ENCODE peak calls at places on chromosomes 5 and 9, in seven cellular contexts. U is HTR-8/SVneo; X is CD8-positive, alpha-beta T cell; I is CD8-positive, alpha-beta memory T cell; K is retina; Z is SHP77 treated with DMSO at 0.1 percent for 48 hours; Y is CD4-positive, alpha-beta T cell. G is an unnamed sample.

GRCh38 chr9:94611638-94612068 is 18.0 kb upstream of the FBP2 start:
- DNase-seq in U (no peak), X (no peak), I (no peak), K (no peak), Z (no peak), Y (no peak), G (no peak)

GRCh38 chr5:142984016-142984415 is 213.8 kb downstream of the ARHGAP26 start:
- DNase-seq in U (no peak), X (no peak), I (no peak), K (no peak), Z (no peak), Y (no peak), G (no peak)

GRCh38 chr5:77590347-77590746 is 48.2 kb downstream of the OTP start:
- DNase-seq in U (no peak), X (no peak), I (no peak), K (peak; percentile 10), Z (no peak), Y (no peak), G (no peak)

GRCh38 chr5:177124486-177124991 is 9.0 kb upstream of the NSD1 start:
- DNase-seq in U (no peak), X (no peak), I (no peak), K (no peak), Z (no peak), Y (no peak), G (no peak)

GRCh38 chr9:9612270-9612669 is 1000.5 kb downstream of the PTPRD start:
- DNase-seq in U (no peak), X (no peak), I (no peak), K (no peak), Z (peak; percentile 68), Y (no peak), G (no peak)

GRCh38 chr9:34510032-34510431 is 12.8 kb downstream of the ENHO start:
- DNase-seq in U (no peak), X (no peak), I (no peak), K (no peak), Z (no peak), Y (no peak), G (no peak)

GRCh38 chr5:152942633-152943336 is 537.7 kb upstream of the NMUR2 start:
- DNase-seq in U (no peak), X (no peak), I (no peak), K (no peak), Z (no peak), Y (no peak), G (no peak)

GRCh38 chr9:89814340-89815040 is 209.7 kb downstream of the GADD45G start:
- DNase-seq in U (no peak), X (peak; percentile 36), I (no peak), K (peak; percentile 70), Z (peak; percentile 70), Y (no peak), G (peak; percentile 68)

GRCh38 chr9:23375511-23375910 is 450.5 kb downstream of the ELAVL2 start:
- DNase-seq in U (no peak), X (no peak), I (no peak), K (no peak), Z (no peak), Y (no peak), G (no peak)

GRCh38 chr9:18472915-18473314 is 1.0 kb upstream of the ADAMTSL1 start:
- DNase-seq in U (no peak), X (no peak), I (no peak), K (peak; percentile 35), Z (no peak), Y (no peak), G (no peak)

GRCh38 chr9:134413112-134413715 is 87.0 kb downstream of the RXRA start:
- DNase-seq in U (no peak), X (no peak), I (no peak), K (no peak), Z (no peak), Y (no peak), G (no peak)

GRCh38 chr9:16245756-16246440 is 624.6 kb downstream of the BNC2 start:
- DNase-seq in U (no peak), X (no peak), I (no peak), K (no peak), Z (no peak), Y (no peak), G (peak; percentile 40)

GRCh38 chr5:155004138-155004744 is 9.3 kb upstream of the KIF4B start:
- DNase-seq in U (no peak), X (no peak), I (peak; percentile 6), K (no peak), Z (no peak), Y (no peak), G (no peak)

GRCh38 chr9:136700959-136701664 is 11.3 kb upstream of the DIPK1B start:
- DNase-seq in U (no peak), X (peak; percentile 56), I (peak; percentile 69), K (peak; percentile 42), Z (no peak), Y (peak; percentile 35), G (no peak)

GRCh38 chr5:78920604-78921003 is 64.5 kb downstream of the ARSB start:
- DNase-seq in U (no peak), X (no peak), I (no peak), K (no peak), Z (no peak), Y (no peak), G (no peak)

GRCh38 chr9:5920860-5921328 is 30.2 kb downstream of the MLANA start:
- DNase-seq in U (no peak), X (no peak), I (no peak), K (no peak), Z (no peak), Y (no peak), G (no peak)

GRCh38 chr9:38090170-38090569 is 21.1 kb upstream of the SHB start:
- DNase-seq in U (no peak), X (no peak), I (no peak), K (no peak), Z (no peak), Y (no peak), G (no peak)

GRCh38 chr9:126722922-126723806 is 81.7 kb upstream of the ZBTB43 start:
- DNase-seq in U (peak; percentile 48), X (peak; percentile 85), I (peak; percentile 73), K (no peak), Z (no peak), Y (peak; percentile 77), G (peak; percentile 55)

GRCh38 chr9:133186736-133187135 is 22.3 kb downstream of the OBP2B start:
- DNase-seq in U (no peak), X (no peak), I (no peak), K (no peak), Z (no peak), Y (no peak), G (no peak)

GRCh38 chr9:96061293-96061987 is 185.9 kb downstream of the ERCC6L2 start:
- DNase-seq in U (peak; percentile 42), X (peak; percentile 65), I (peak; percentile 58), K (peak; percentile 47), Z (no peak), Y (peak; percentile 54), G (peak; percentile 54)

GRCh38 chr9:124940521-124940893 is 376 bp downstream of the GOLGA1 start:
- DNase-seq in U (no peak), X (no peak), I (no peak), K (no peak), Z (peak; percentile 51), Y (no peak), G (no peak)

GRCh38 chr5:113050606-113051391 is 74.2 kb downstream of the DCP2 start:
- DNase-seq in U (no peak), X (no peak), I (no peak), K (no peak), Z (no peak), Y (no peak), G (peak; percentile 38)

GRCh38 chr5:114360362-114360761 is 1.5 kb upstream of the KCNN2 start:
- DNase-seq in U (no peak), X (no peak), I (no peak), K (no peak), Z (no peak), Y (no peak), G (no peak)

GRCh38 chr9:1231998-1232919 is 182.1 kb downstream of the DMRT2 start:
- DNase-seq in U (no peak), X (no peak), I (no peak), K (no peak), Z (no peak), Y (no peak), G (peak; percentile 43)

GRCh38 chr9:91261417-91261816 is 100.3 kb downstream of the AUH start:
- DNase-seq in U (no peak), X (no peak), I (no peak), K (no peak), Z (no peak), Y (no peak), G (no peak)

GRCh38 chr5:156505101-156505500 is 178.1 kb downstream of the SGCD start:
- DNase-seq in U (no peak), X (no peak), I (no peak), K (no peak), Z (no peak), Y (no peak), G (no peak)

GRCh38 chr5:1663186-1663585 is 136.5 kb downstream of the MRPL36 start:
- DNase-seq in U (no peak), X (no peak), I (no peak), K (peak; percentile 1), Z (no peak), Y (no peak), G (no peak)

GRCh38 chr5:10702040-10702629 is 58.9 kb downstream of the DAP start:
- DNase-seq in U (no peak), X (no peak), I (no peak), K (no peak), Z (no peak), Y (no peak), G (peak; percentile 63)

GRCh38 chr9:35135988-35136387 is 20.3 kb upstream of the ATOSB start:
- DNase-seq in U (no peak), X (no peak), I (no peak), K (no peak), Z (no peak), Y (no peak), G (no peak)

GRCh38 chr5:132812949-132813598 is at the start of gene SOWAHA:
- DNase-seq in U (peak; percentile 43), X (no peak), I (no peak), K (peak; percentile 56), Z (no peak), Y (no peak), G (no peak)

GRCh38 chr5:78215972-78216371 is 78.5 kb downstream of the AP3B1 start:
- DNase-seq in U (no peak), X (no peak), I (no peak), K (no peak), Z (no peak), Y (no peak), G (no peak)

GRCh38 chr5:36017004-36017403 is 25.8 kb upstream of the UGT3A1 start:
- DNase-seq in U (no peak), X (no peak), I (no peak), K (no peak), Z (no peak), Y (no peak), G (no peak)

GRCh38 chr5:158642852-158643251 is 456.9 kb downstream of the EBF1 start:
- DNase-seq in U (no peak), X (no peak), I (no peak), K (no peak), Z (no peak), Y (no peak), G (no peak)

GRCh38 chr5:141875022-141875740 is 3.0 kb downstream of the PCDH1 start:
- DNase-seq in U (no peak), X (no peak), I (no peak), K (no peak), Z (no peak), Y (no peak), G (no peak)

G was measured in adrenal gland.